ENCODE peak calls at places on chromosomes 11 and 22, in eight cellular contexts. W is mesenchymal stem cell, H is body of pancreas, Z is tibial artery, M is esophagus squamous epithelium, F is adrenal gland, Q is cardiac muscle cell, L is adipocyte. V is an unnamed sample. For H3K36me3, the result is how much of the 10 kb centered on the place peaks cover.

GRCh38 chr22:17782158-17782557 is 7.9 kb upstream of the BID start:
- DNase-seq in W (no peak), H (no peak), Z (no peak), M (no peak), F (no peak), Q (no peak), L (no peak), V (no peak)

GRCh38 chr11:60867871-60868681 is 734 bp downstream of the ZP1 start:
- DNase-seq in W (no peak), H (no peak), Z (no peak), M (no peak), F (peak), Q (no peak), L (no peak), V (no peak)

GRCh38 chr22:31055322-31056159 is 25.6 kb upstream of the SMTN start:
- DNase-seq in W (peak), H (peak), Z (peak), M (no peak), F (peak), Q (peak), L (peak), V (peak)

GRCh38 chr11:70174846-70175764 is 28.0 kb upstream of the FADD start:
- DNase-seq in W (no peak), H (no peak), Z (no peak), M (no peak), F (no peak), Q (no peak), L (no peak), V (no peak)

GRCh38 chr22:38733329-38734202 is 22.2 kb downstream of the SUN2 start:
- DNase-seq in W (peak), H (peak), Z (peak), M (no peak), F (peak), Q (peak), L (peak), V (no peak)

GRCh38 chr22:50174382-50175190 is 4.1 kb downstream of the PANX2 start:
- DNase-seq in W (no peak), H (no peak), Z (no peak), M (no peak), F (no peak), Q (no peak), L (no peak), V (no peak)

GRCh38 chr11:114348200-114349191 is 51.8 kb downstream of the C11orf71 start:
- DNase-seq in W (peak), H (peak), Z (peak), M (no peak), F (peak), Q (peak), L (peak), V (peak)

GRCh38 chr11:14380947-14381555 is 22.1 kb upstream of the RRAS2 start:
- DNase-seq in W (peak), H (peak), Z (peak), M (no peak), F (peak), Q (peak), L (peak), V (peak)

GRCh38 chr11:132872223-132872622 is 660.1 kb downstream of the OPCML start:
- DNase-seq in W (no peak), H (no peak), Z (no peak), M (no peak), F (no peak), Q (no peak), L (no peak), V (no peak)

GRCh38 chr11:94732617-94733292 is 35.4 kb upstream of the AMOTL1 start:
- DNase-seq in W (peak), H (peak), Z (no peak), M (no peak), F (peak), Q (no peak), L (peak), V (peak)

GRCh38 chr11:16744128-16744725 is 5.8 kb downstream of the C11orf58 start:
- DNase-seq in W (no peak), H (no peak), Z (no peak), M (no peak), F (no peak), Q (no peak), L (no peak), V (no peak)

GRCh38 chr22:26436903-26437515 is 7.9 kb downstream of the ASPHD2 start:
- DNase-seq in W (no peak), H (peak), Z (no peak), M (no peak), F (peak), Q (no peak), L (no peak), V (no peak)

GRCh38 chr11:117315285-117316196 is 515 bp downstream of the BACE1 start:
- DNase-seq in W (peak), H (no peak), Z (no peak), M (no peak), F (no peak), Q (peak), L (peak), V (no peak)

GRCh38 chr22:36913431-36914382 is at the start of gene CSF2RB:
- DNase-seq in W (no peak), H (peak), Z (peak), M (no peak), F (peak), Q (no peak), L (no peak), V (no peak)

GRCh38 chr22:27242917-27243589 is 558.5 kb downstream of the MN1 start:
- DNase-seq in W (no peak), H (peak), Z (no peak), M (no peak), F (no peak), Q (no peak), L (no peak), V (no peak)

GRCh38 chr22:35761037-35761436 is 43.4 kb downstream of the APOL5 start:
- DNase-seq in W (no peak), H (no peak), Z (no peak), M (no peak), F (no peak), Q (peak), L (no peak), V (no peak)

GRCh38 chr11:43907028-43907966 is 26.7 kb downstream of the ALKBH3 start:
- DNase-seq in W (no peak), H (no peak), Z (no peak), M (no peak), F (no peak), Q (no peak), L (no peak), V (no peak)

GRCh38 chr11:15889972-15890371 is 466.4 kb downstream of the SOX6 start:
- DNase-seq in W (no peak), H (no peak), Z (no peak), M (no peak), F (no peak), Q (no peak), L (peak), V (peak)

GRCh38 chr11:65424200-65425104 is 1.9 kb downstream of the NEAT1 start:
- DNase-seq in W (peak), H (peak), Z (peak), M (no peak), F (peak), Q (no peak), L (peak), V (peak)

GRCh38 chr11:126485021-126485781 is 129.7 kb downstream of the ST3GAL4 start:
- DNase-seq in W (peak), H (no peak), Z (no peak), M (no peak), F (no peak), Q (no peak), L (peak), V (peak)

GRCh38 chr11:14179126-14179820 is 179.7 kb downstream of the RRAS2 start:
- DNase-seq in W (peak), H (peak), Z (no peak), M (no peak), F (peak), Q (no peak), L (peak), V (no peak)

GRCh38 chr11:14414470-14415461 is 55.8 kb upstream of the RRAS2 start:
- DNase-seq in W (peak), H (no peak), Z (no peak), M (no peak), F (no peak), Q (no peak), L (no peak), V (peak)

GRCh38 chr22:39309881-39310714 is 9.3 kb downstream of the RPL3 start:
- DNase-seq in W (peak), H (no peak), Z (no peak), M (no peak), F (peak), Q (no peak), L (peak), V (no peak)

GRCh38 chr22:39292561-39293074 is 26.8 kb downstream of the RPL3 start:
- DNase-seq in W (peak), H (peak), Z (peak), M (peak), F (peak), Q (peak), L (peak), V (peak)

GRCh38 chr11:2801711-2802388 is 83.7 kb downstream of the CDKN1C start:
- DNase-seq in W (no peak), H (peak), Z (peak), M (no peak), F (peak), Q (no peak), L (no peak), V (no peak)

GRCh38 chr11:29634248-29634647 is 382.6 kb downstream of the KCNA4 start:
- DNase-seq in W (no peak), H (no peak), Z (no peak), M (no peak), F (no peak), Q (no peak), L (peak), V (no peak)

GRCh38 chr22:18000441-18001039 is 23.8 kb downstream of the MICAL3 start:
- DNase-seq in W (peak), H (peak), Z (no peak), M (no peak), F (no peak), Q (peak), L (peak), V (no peak)

GRCh38 chr11:116895053-116895757 is 57.8 kb upstream of the APOA1 start:
- DNase-seq in W (no peak), H (no peak), Z (peak), M (no peak), F (no peak), Q (peak), L (no peak), V (no peak)

GRCh38 chr11:17479284-17480214 is 2.9 kb upstream of the ABCC8 start:
- DNase-seq in W (peak), H (peak), Z (no peak), M (no peak), F (peak), Q (peak), L (peak), V (peak)

DNA sequence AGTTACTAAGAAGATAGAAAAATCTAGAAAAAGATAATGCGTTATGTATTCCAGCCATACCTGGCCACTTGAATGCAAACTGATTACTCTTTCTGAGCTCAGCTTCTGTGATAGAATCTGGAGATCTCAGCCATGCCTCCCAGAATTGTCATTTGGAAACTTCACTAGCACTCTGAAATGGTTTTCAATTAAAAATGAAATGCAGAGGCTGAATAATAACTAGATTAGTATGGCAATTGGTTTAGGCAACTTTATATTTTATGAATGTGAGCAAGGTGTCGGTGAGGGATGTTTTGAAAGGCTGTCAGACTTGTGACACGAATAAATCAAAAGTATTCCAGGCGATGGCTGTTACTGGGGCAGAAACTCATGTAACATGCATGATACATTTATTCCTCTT is 128.8 kb upstream of the SORL1-AS1 start:
- DNase-seq in W (no peak), H (no peak), Z (no peak), M (no peak), F (no peak), Q (no peak), L (no peak), V (no peak)
- H3K36me3 ChIP-seq in W (under half), H (under half), Z (half or more), M (under half), F (under half), Q (under half), L (under half), V (under half)

GRCh38 chr22:45807156-45807915 is 135.7 kb downstream of the ATXN10 start:
- DNase-seq in W (peak), H (no peak), Z (no peak), M (no peak), F (no peak), Q (no peak), L (no peak), V (peak)

GRCh38 chr22:45817705-45818104 is 146.1 kb downstream of the ATXN10 start:
- DNase-seq in W (no peak), H (no peak), Z (no peak), M (no peak), F (no peak), Q (no peak), L (no peak), V (no peak)

GRCh38 chr22:45816771-45817170 is 145.1 kb downstream of the ATXN10 start:
- DNase-seq in W (no peak), H (no peak), Z (no peak), M (no peak), F (no peak), Q (no peak), L (no peak), V (no peak)

GRCh38 chr22:45818130-45819085 is 146.8 kb downstream of the ATXN10 start:
- DNase-seq in W (peak), H (peak), Z (no peak), M (no peak), F (peak), Q (peak), L (no peak), V (peak)

GRCh38 chr22:45812910-45813309 is 141.3 kb downstream of the ATXN10 start:
- DNase-seq in W (no peak), H (no peak), Z (no peak), M (no peak), F (peak), Q (no peak), L (no peak), V (no peak)
- H3K36me3 ChIP-seq in W (half or more), H (under half), Z (half or more), M (under half), F (under half), Q (under half), L (under half), V (under half)

GRCh38 chr11:68551223-68551622 is 90.7 kb downstream of the PPP6R3 start:
- DNase-seq in W (no peak), H (no peak), Z (no peak), M (no peak), F (no peak), Q (no peak), L (no peak), V (no peak)

GRCh38 chr11:68549789-68550484 is 89.4 kb downstream of the PPP6R3 start:
- DNase-seq in W (no peak), H (no peak), Z (no peak), M (no peak), F (no peak), Q (no peak), L (peak), V (peak)

GRCh38 chr11:68551777-68552176 is 91.2 kb downstream of the PPP6R3 start:
- DNase-seq in W (no peak), H (no peak), Z (no peak), M (no peak), F (no peak), Q (no peak), L (no peak), V (no peak)

GRCh38 chr11:68550485-68550817 is 89.9 kb downstream of the PPP6R3 start:
- DNase-seq in W (no peak), H (no peak), Z (no peak), M (no peak), F (no peak), Q (no peak), L (peak), V (peak)

DNA sequence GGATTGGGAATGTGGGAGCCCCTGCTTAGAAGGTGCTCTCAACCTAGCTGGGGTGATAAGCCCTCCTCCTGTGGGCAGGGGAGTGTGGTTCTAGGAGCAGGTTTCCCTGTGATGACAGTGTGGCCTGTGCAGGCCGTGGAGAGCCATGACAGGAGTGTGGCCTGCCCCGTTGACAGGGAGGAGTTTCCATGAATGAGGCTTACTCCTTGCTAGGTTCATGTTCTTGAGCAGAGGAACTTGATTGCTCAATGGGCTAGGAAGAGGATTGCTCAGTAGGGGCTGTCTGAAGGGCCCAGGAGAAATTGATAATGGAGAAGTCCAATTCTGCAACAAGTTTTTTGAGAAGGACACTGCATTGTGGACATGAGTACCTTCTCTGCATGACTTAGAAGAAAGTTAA is 92.0 kb downstream of the PPP6R3 start:
- DNase-seq in W (no peak), H (no peak), Z (no peak), M (no peak), F (no peak), Q (no peak), L (no peak), V (no peak)
- H3K36me3 ChIP-seq in W (half or more), H (under half), Z (half or more), M (under half), F (under half), Q (under half), L (half or more), V (under half)

DNA sequence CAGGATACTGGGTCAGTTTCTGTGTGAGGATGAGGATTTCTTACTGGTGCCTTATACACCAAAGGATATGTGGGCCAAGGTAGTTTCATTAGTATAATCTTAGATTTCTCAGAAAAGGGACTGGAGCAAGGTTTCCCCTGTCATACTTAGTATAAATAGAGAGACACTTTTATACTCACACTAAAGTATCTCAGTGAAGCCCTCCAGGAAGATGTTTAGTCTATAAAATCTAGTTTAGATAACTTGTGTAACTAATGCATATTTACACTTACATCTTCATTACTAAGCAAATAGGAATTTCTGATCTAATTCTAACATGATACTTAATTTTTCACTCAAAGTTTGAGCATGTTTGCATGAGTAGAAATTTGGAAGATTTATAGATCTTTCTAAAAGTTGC is 11.1 kb downstream of the EMSY start:
- DNase-seq in W (peak), H (no peak), Z (no peak), M (no peak), F (no peak), Q (no peak), L (no peak), V (no peak)
- H3K36me3 ChIP-seq in W (half or more), H (under half), Z (under half), M (under half), F (under half), Q (under half), L (under half), V (under half)

GRCh38 chr11:1755344-1756023 is 5.1 kb upstream of the IFITM10 start:
- DNase-seq in W (no peak), H (no peak), Z (no peak), M (no peak), F (peak), Q (peak), L (no peak), V (no peak)

GRCh38 chr11:1754376-1755150 is 4.2 kb upstream of the IFITM10 start:
- DNase-seq in W (no peak), H (no peak), Z (no peak), M (no peak), F (no peak), Q (no peak), L (no peak), V (no peak)

GRCh38 chr11:1757861-1758610 is 5.7 kb downstream of the CTSD start:
- DNase-seq in W (no peak), H (peak), Z (no peak), M (no peak), F (peak), Q (no peak), L (no peak), V (no peak)

GRCh38 chr11:1756791-1757771 is 6.6 kb downstream of the CTSD start:
- DNase-seq in W (no peak), H (no peak), Z (no peak), M (no peak), F (no peak), Q (no peak), L (no peak), V (no peak)

GRCh38 chr11:1756024-1756561 is 5.7 kb upstream of the IFITM10 start:
- DNase-seq in W (no peak), H (no peak), Z (no peak), M (no peak), F (peak), Q (no peak), L (no peak), V (no peak)
- H3K36me3 ChIP-seq in W (half or more), H (under half), Z (half or more), M (half or more), F (under half), Q (under half), L (half or more), V (under half)

GRCh38 chr22:20192293-20192971 is 41.6 kb upstream of the CCDC188 start:
- DNase-seq in W (no peak), H (no peak), Z (no peak), M (no peak), F (no peak), Q (no peak), L (no peak), V (no peak)

GRCh38 chr22:20196094-20196840 is 45.4 kb upstream of the CCDC188 start:
- DNase-seq in W (no peak), H (no peak), Z (no peak), M (no peak), F (no peak), Q (no peak), L (no peak), V (no peak)

GRCh38 chr22:20192972-20193760 is 42.3 kb upstream of the CCDC188 start:
- DNase-seq in W (no peak), H (no peak), Z (no peak), M (no peak), F (no peak), Q (no peak), L (no peak), V (no peak)

GRCh38 chr22:20193761-20194494 is 43.1 kb upstream of the CCDC188 start:
- DNase-seq in W (no peak), H (no peak), Z (no peak), M (no peak), F (no peak), Q (no peak), L (no peak), V (no peak)

DNA sequence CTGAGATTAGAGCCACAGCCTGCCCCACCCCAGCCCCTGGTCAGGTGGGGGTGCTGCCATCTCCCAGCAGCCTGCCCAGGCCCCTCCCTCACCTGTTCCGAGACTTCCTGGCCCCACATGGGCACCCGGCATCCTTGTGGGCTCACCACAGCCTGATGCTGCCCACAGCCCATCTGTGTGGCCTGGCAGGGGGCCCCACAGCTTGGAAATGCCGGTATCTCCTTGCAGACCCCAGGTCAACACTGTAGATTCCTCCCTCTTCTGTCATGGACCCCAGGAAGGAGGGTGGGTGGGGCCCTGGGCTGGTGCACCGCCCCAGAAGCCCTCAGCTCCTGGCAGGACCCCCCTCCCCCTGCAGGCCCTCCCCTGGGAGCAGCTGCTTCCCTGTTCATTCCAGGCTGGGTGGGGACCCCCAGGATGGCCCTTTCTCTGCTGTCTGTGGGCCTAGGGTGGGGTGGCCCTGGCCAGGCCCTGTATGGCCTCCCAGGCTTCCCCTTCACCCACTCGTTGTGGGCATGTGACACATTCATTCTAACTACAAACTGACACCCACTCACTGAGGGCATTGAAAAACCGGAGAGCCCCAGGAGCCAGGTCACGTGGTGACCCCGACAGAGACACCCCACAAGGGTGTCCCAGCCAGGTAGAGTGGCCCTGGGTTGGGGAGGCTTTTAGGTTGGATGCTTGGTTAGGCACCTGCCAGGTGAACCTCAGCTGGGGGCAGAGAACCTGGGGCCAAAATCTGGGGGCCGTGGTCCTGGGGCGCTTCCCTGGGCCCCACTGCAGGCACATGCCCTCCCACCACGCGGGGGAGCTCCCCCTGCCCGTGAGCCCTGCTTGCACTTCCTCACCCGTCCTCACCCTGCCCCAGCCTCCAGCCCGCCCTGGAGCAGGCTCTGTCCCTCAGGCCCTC is 44.1 kb upstream of the CCDC188 start:
- DNase-seq in W (no peak), H (no peak), Z (no peak), M (no peak), F (no peak), Q (no peak), L (no peak), V (no peak)
- H3K36me3 ChIP-seq in W (under half), H (under half), Z (under half), M (under half), F (under half), Q (under half), L (under half), V (under half)

GRCh38 chr11:121553367-121553766 is 100.6 kb upstream of the SORL1-AS1 start:
- DNase-seq in W (no peak), H (no peak), Z (no peak), M (no peak), F (no peak), Q (no peak), L (peak), V (no peak)
- H3K36me3 ChIP-seq in W (under half), H (under half), Z (under half), M (under half), F (under half), Q (under half), L (under half), V (under half)

V was measured in astrocyte.